ENCODE peak calls at places on chromosomes 1 and 21, in five cellular contexts. D is IMR-90, Q is K562, A is HepG2, F is GM12878. R is an unnamed sample.

GRCh38 chr21:44800103-44800502 is 1.5 kb downstream of the UBE2G2 start:
- DNase-seq in D (peak), A (peak), Q (no peak), F (no peak), R (peak)

GRCh38 chr1:226575436-226576390 is 27.1 kb downstream of the STUM start:
- DNase-seq in D (no peak), A (no peak), F (no peak), Q (no peak), R (peak)

GRCh38 chr21:42110691-42111469 is 39.8 kb downstream of the UMODL1 start:
- DNase-seq in D (no peak), F (no peak), A (no peak), Q (no peak), R (no peak)

GRCh38 chr1:41446851-41447610 is 37.5 kb downstream of the EDN2 start:
- DNase-seq in D (no peak), A (no peak), F (no peak), Q (no peak), R (no peak)

GRCh38 chr1:55386456-55386855 is 171.3 kb upstream of the USP24 start:
- DNase-seq in F (no peak), Q (no peak), D (no peak), A (no peak), R (no peak)

GRCh38 chr1:2983319-2983705 is 38.0 kb upstream of the ACTRT2 start:
- DNase-seq in D (no peak), A (no peak), F (no peak), Q (no peak), R (no peak)

GRCh38 chr1:231850786-231851185 is 224.2 kb downstream of the DISC1 start:
- DNase-seq in D (no peak), Q (no peak), F (no peak), A (no peak), R (no peak)

GRCh38 chr1:159122005-159122621 is 45.5 kb upstream of the AIM2 start:
- DNase-seq in F (peak), D (peak), Q (no peak), A (no peak), R (no peak)

GRCh38 chr1:32900956-32901822 is at the start of gene TMEM54:
- DNase-seq in Q (peak), A (no peak), F (no peak), D (peak), R (peak)

GRCh38 chr1:34840426-34840825 is 19.1 kb downstream of the SMIM12 start:
- DNase-seq in D (no peak), F (no peak), Q (no peak), A (no peak), R (no peak)

GRCh38 chr1:170864784-170865538 is 70.4 kb upstream of the MROH9 start:
- DNase-seq in A (no peak), D (no peak), Q (no peak), F (no peak), R (no peak)

GRCh38 chr1:185207980-185208602 is 51.1 kb downstream of the SWT1 start:
- DNase-seq in A (no peak), Q (no peak), F (no peak), D (peak), R (no peak)

GRCh38 chr21:26557106-26557505 is 16.0 kb downstream of the CYYR1 start:
- DNase-seq in A (no peak), Q (no peak), D (no peak), F (no peak), R (no peak)

GRCh38 chr1:74470262-74470661 is 42.1 kb downstream of the LRRC53 start:
- DNase-seq in D (no peak), F (no peak), A (no peak), Q (no peak), R (no peak)

GRCh38 chr1:234914606-234915290 is 213.9 kb downstream of the TOMM20 start:
- DNase-seq in D (no peak), F (no peak), Q (no peak), A (no peak), R (no peak)

GRCh38 chr21:17387030-17387617 is 125.7 kb upstream of the CXADR start:
- DNase-seq in A (peak), F (peak), Q (peak), D (peak), R (peak)

GRCh38 chr1:156468693-156469345 is 31.8 kb downstream of the MEF2D start:
- DNase-seq in Q (no peak), D (no peak), F (no peak), A (no peak), R (no peak)

GRCh38 chr1:26016944-26017545 is 4.5 kb upstream of the EXTL1 start:
- DNase-seq in A (no peak), F (no peak), Q (no peak), D (no peak), R (no peak)

GRCh38 chr21:36059823-36060158 is 535 bp downstream of the SETD4 start:
- DNase-seq in A (no peak), D (no peak), Q (peak), F (no peak), R (peak)

GRCh38 chr1:34984435-34985062 is 598 bp downstream of the TMEM35B start:
- DNase-seq in F (no peak), D (peak), Q (peak), A (no peak), R (peak)

GRCh38 chr1:12159826-12160225 is 7.0 kb upstream of the TNFRSF1B start:
- DNase-seq in D (no peak), A (no peak), Q (no peak), F (no peak), R (no peak)

GRCh38 chr1:85465099-85465790 is at the start of gene DDAH1:
- DNase-seq in D (peak), A (peak), Q (no peak), F (no peak), R (peak)

GRCh38 chr1:31259746-31260145 is 20.1 kb upstream of the NKAIN1 start:
- DNase-seq in D (no peak), F (no peak), A (no peak), Q (no peak), R (no peak)

GRCh38 chr1:209800984-209801834 is 4.7 kb downstream of the IRF6 start:
- DNase-seq in A (no peak), D (peak), Q (no peak), F (no peak), R (peak)

GRCh38 chr1:108130812-108131211 is 69.3 kb downstream of the SLC25A24 start:
- DNase-seq in F (no peak), Q (no peak), D (no peak), A (no peak), R (no peak)

GRCh38 chr1:166165661-166166399 is 971 bp downstream of the FAM78B start:
- DNase-seq in Q (no peak), A (no peak), D (no peak), F (no peak), R (peak)

GRCh38 chr1:240806201-240806745 is 194.3 kb upstream of the GREM2 start:
- DNase-seq in F (no peak), Q (no peak), A (no peak), D (peak), R (no peak)

GRCh38 chr1:157482174-157482573 is 70.1 kb downstream of the FCRL5 start:
- DNase-seq in F (no peak), A (no peak), D (no peak), Q (no peak), R (no peak)

GRCh38 chr21:25639167-25639921 is at the start of gene JAM2:
- DNase-seq in A (no peak), F (no peak), D (peak), Q (no peak), R (peak)

GRCh38 chr21:44462834-44463200 is 7.5 kb downstream of the LRRC3 start:
- DNase-seq in F (no peak), D (no peak), A (no peak), Q (no peak), R (no peak)

GRCh38 chr21:33975548-33976081 is 60.0 kb upstream of the ATP5PO start:
- DNase-seq in A (no peak), D (peak), F (peak), Q (no peak), R (no peak)

GRCh38 chr1:235500971-235501540 is 3.2 kb downstream of the B3GALNT2 start:
- DNase-seq in F (no peak), D (peak), Q (no peak), A (no peak), R (no peak)

GRCh38 chr21:46207006-46207919 is 21.3 kb downstream of the LSS start:
- DNase-seq in D (no peak), F (no peak), A (no peak), Q (no peak), R (no peak)

GRCh38 chr1:230081751-230082150 is 14.7 kb downstream of the GALNT2 start:
- DNase-seq in D (no peak), F (no peak), Q (no peak), A (no peak), R (no peak)

GRCh38 chr1:108199231-108199657 is 899 bp downstream of the SLC25A24 start:
- DNase-seq in F (no peak), A (peak), D (peak), Q (no peak), R (peak)

GRCh38 chr1:54407201-54407956 is 1.2 kb upstream of the SSBP3 start:
- DNase-seq in Q (peak), D (peak), A (peak), F (peak), R (peak)

GRCh38 chr1:223712856-223713494 is 636 bp downstream of the CAPN2 start:
- DNase-seq in F (no peak), A (no peak), Q (peak), D (no peak), R (no peak)

GRCh38 chr1:183918589-183918988 is 113.7 kb downstream of the RGL1 start:
- DNase-seq in F (no peak), D (no peak), Q (no peak), A (no peak), R (no peak)

GRCh38 chr1:24152631-24153494 is 9.9 kb upstream of the IL22RA1 start:
- DNase-seq in F (no peak), D (no peak), A (no peak), Q (no peak), R (no peak)

GRCh38 chr1:24150228-24151174 is 7.6 kb upstream of the IL22RA1 start:
- DNase-seq in A (peak), Q (peak), F (peak), D (peak), R (peak)

GRCh38 chr1:24147194-24147593 is 4.3 kb upstream of the IL22RA1 start:
- DNase-seq in D (no peak), Q (no peak), F (no peak), A (no peak), R (no peak)

GRCh38 chr1:24151175-24151533 is 8.2 kb upstream of the IL22RA1 start:
- DNase-seq in Q (no peak), A (peak), F (no peak), D (no peak), R (no peak)

GRCh38 chr1:24149854-24150227 is 6.9 kb upstream of the IL22RA1 start:
- DNase-seq in F (no peak), D (peak), A (no peak), Q (peak), R (no peak)
- TF ChIP-seq MXI1 in F (no peak), D (no peak), A (no peak), Q (no peak), R (no peak)

DNA sequence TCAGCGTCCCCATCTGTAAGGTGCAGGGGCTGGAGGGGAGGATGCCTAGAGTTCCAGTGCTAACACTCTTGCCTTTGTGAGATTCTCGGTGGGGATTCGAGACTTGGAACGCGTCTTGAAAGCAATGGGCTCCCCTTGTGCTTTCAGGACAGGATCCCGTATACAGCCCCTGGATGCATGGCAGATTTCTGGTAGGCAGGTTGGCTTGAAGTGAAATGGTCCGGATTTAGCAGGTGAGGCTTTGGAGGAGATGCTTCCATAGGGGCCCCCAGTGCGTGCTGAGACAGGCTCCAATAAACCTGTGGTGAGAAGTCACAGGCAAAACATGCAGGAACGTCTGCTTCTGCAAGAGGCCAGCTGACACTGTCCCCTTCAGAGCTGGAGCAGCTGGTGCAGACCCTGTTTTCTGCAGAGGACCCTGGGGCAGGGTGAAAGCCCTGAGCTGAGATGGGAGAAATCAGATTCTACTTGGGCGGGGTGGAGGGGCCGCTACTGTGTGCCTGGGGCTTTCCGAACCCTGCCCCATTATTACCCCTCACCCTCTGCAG is 270.4 kb downstream of the PTPRU start:
- DNase-seq in A (no peak), D (no peak), Q (no peak), F (no peak), R (no peak)
- TF ChIP-seq MXI1 in A (no peak), D (no peak), Q (no peak), F (no peak), R (no peak)

DNA sequence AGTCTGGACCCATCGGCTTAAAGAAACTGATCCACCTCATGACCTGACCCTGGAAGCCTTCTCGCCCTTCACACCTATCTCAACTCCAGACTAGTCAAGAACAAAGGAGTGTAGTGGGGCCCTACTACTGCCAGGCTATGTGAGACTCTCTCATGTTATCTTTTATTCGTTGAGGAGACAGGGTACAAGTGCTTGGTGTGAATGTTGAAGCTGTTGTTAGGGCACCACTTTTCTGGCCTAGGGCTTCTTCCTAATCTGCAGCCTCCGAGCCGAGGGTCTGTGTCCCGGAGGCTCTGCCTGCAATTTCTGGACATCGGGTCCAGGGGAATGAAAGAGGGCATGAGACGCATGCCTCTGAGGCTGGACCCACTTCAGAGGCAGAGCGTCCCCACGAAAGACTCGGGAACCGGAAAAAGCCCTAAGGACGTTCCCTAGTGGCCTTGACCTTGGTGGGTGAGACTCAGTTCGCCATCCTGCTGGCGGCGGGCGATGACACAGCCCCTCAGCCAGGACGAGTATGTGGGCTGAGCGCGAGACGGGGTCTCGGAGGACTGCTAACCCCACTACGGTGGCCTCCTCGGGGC is 671 bp downstream of the DNAJC11 start:
- DNase-seq in D (no peak), A (no peak), Q (no peak), F (no peak), R (no peak)
- TF ChIP-seq MXI1 in D (no peak), A (no peak), Q (no peak), F (no peak), R (no peak)

DNA sequence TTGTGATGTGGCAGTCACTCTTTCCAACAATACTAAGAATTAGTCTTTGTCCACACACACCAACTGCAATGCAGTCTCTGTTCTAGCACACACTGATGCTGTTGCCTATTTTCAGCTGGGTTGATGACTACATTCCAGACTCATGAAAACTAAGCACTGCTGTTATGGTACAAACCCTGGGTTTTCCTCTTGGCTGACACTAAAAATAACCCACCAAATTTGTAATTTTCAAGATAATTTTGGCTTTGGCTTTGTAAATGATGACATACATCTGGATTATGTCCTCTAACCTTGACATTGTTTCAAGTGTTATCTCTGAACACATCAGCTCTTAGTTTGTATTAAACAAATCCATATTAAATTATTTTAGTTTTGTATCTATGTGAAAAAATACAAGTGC is 444.8 kb downstream of the PTPRC start:
- DNase-seq in Q (no peak), D (peak), F (no peak), A (no peak), R (peak)
- TF ChIP-seq MXI1 in Q (no peak), D (no peak), F (no peak), A (no peak), R (no peak)

GRCh38 chr1:47777322-47777721 is 219.9 kb downstream of the TRABD2B start:
- DNase-seq in A (no peak), D (no peak), Q (no peak), F (no peak), R (no peak)

GRCh38 chr1:47774986-47775834 is 222.0 kb downstream of the TRABD2B start:
- DNase-seq in Q (no peak), F (no peak), D (no peak), A (no peak), R (no peak)

GRCh38 chr1:47779613-47780012 is 217.6 kb downstream of the TRABD2B start:
- DNase-seq in Q (no peak), A (no peak), D (no peak), F (no peak), R (no peak)

GRCh38 chr1:47778280-47778679 is 218.9 kb downstream of the TRABD2B start:
- DNase-seq in Q (no peak), D (no peak), A (no peak), F (no peak), R (no peak)

GRCh38 chr1:47776554-47777156 is 220.5 kb downstream of the TRABD2B start:
- DNase-seq in D (no peak), F (no peak), A (no peak), Q (no peak), R (peak)
- TF ChIP-seq MXI1 in D (no peak), F (no peak), A (no peak), Q (no peak), R (no peak)

DNA sequence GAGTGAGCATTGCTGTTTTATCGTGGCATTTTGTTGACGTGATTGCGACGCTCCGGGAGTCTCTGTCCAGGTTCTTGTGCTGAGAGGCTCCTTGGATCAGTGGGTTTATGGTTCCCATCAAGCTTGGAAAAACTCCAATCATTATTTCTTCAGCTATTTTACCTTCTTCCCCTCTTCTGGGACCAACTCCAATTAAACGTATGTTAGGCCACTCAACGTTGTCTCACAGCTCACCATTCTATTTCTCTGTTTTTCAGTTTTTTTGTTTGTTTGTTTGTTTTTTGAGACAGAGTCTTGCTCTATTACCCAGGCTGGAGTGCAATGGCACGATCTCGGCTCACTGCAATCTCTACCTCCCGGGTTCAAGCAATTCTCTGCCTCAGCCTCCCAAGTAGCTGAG is 8.0 kb downstream of the HES4 start:
- DNase-seq in A (no peak), Q (no peak), D (no peak), F (no peak), R (no peak)
- TF ChIP-seq MXI1 in A (no peak), Q (no peak), D (no peak), F (no peak), R (no peak)

GRCh38 chr1:197178998-197179397 is 32.5 kb upstream of the ASPM start:
- DNase-seq in A (peak), F (no peak), Q (no peak), D (peak), R (no peak)
- TF ChIP-seq MXI1 in A (no peak), F (no peak), Q (no peak), D (no peak), R (no peak)

R was measured in SK-N-SH.